ENCODE peak calls at places on chromosome 11, in nine cellular contexts. One of them, this sample, is unnamed. For H3K4me1, the result is how much of the 10 kb centered on the place peaks cover.

GRCh38 chr11:102430158-102430836 is 22.3 kb downstream of the TMEM123 start:
- DNase-seq in iPS DF 6.9: no peak
- DNase-seq in heart left ventricle: no peak
- DNase-seq in CD4-positive, alpha-beta memory T cell: no peak
- DNase-seq in mucosa of descending colon: no peak
- DNase-seq in PC-3: no peak
- DNase-seq in small intestine: no peak
- DNase-seq in fibroblast of lung: peak
- DNase-seq in adipocyte: peak
- DNase-seq in this sample: peak

GRCh38 chr11:1138053-1138452 is 19.7 kb upstream of the MUC5AC start:
- DNase-seq in iPS DF 6.9: no peak
- DNase-seq in heart left ventricle: no peak
- DNase-seq in CD4-positive, alpha-beta memory T cell: no peak
- DNase-seq in mucosa of descending colon: no peak
- DNase-seq in PC-3: peak
- DNase-seq in small intestine: no peak
- DNase-seq in fibroblast of lung: peak
- DNase-seq in adipocyte: peak
- DNase-seq in this sample: no peak

GRCh38 chr11:124920870-124921609 is 2.0 kb downstream of the HEPN1 start:
- DNase-seq in iPS DF 6.9: peak
- DNase-seq in heart left ventricle: peak
- DNase-seq in CD4-positive, alpha-beta memory T cell: peak
- DNase-seq in mucosa of descending colon: peak
- DNase-seq in PC-3: no peak
- DNase-seq in small intestine: peak
- DNase-seq in fibroblast of lung: peak
- DNase-seq in adipocyte: peak
- DNase-seq in this sample: peak

GRCh38 chr11:45864041-45864440 is 16.8 kb downstream of the CRY2 start:
- DNase-seq in iPS DF 6.9: no peak
- DNase-seq in heart left ventricle: no peak
- DNase-seq in CD4-positive, alpha-beta memory T cell: no peak
- DNase-seq in mucosa of descending colon: no peak
- DNase-seq in PC-3: no peak
- DNase-seq in small intestine: no peak
- DNase-seq in fibroblast of lung: peak
- DNase-seq in adipocyte: no peak
- DNase-seq in this sample: no peak

GRCh38 chr11:67484847-67485311 is 2.1 kb downstream of the AIP start:
- DNase-seq in iPS DF 6.9: no peak
- DNase-seq in heart left ventricle: peak
- DNase-seq in CD4-positive, alpha-beta memory T cell: peak
- DNase-seq in mucosa of descending colon: peak
- DNase-seq in PC-3: no peak
- DNase-seq in small intestine: no peak
- DNase-seq in fibroblast of lung: no peak
- DNase-seq in adipocyte: no peak
- DNase-seq in this sample: peak

GRCh38 chr11:57568330-57568766 is 876 bp upstream of the UBE2L6 start:
- DNase-seq in iPS DF 6.9: peak
- DNase-seq in heart left ventricle: no peak
- DNase-seq in CD4-positive, alpha-beta memory T cell: peak
- DNase-seq in mucosa of descending colon: no peak
- DNase-seq in PC-3: peak
- DNase-seq in small intestine: no peak
- DNase-seq in fibroblast of lung: peak
- DNase-seq in adipocyte: peak
- DNase-seq in this sample: peak

GRCh38 chr11:132792341-132793140 is 739.8 kb downstream of the OPCML start:
- DNase-seq in iPS DF 6.9: no peak
- DNase-seq in heart left ventricle: no peak
- DNase-seq in CD4-positive, alpha-beta memory T cell: no peak
- DNase-seq in mucosa of descending colon: no peak
- DNase-seq in PC-3: no peak
- DNase-seq in small intestine: no peak
- DNase-seq in fibroblast of lung: no peak
- DNase-seq in adipocyte: no peak
- DNase-seq in this sample: no peak

GRCh38 chr11:6249822-6250555 is 9.6 kb upstream of the CCKBR start:
- DNase-seq in iPS DF 6.9: no peak
- DNase-seq in heart left ventricle: peak
- DNase-seq in CD4-positive, alpha-beta memory T cell: no peak
- DNase-seq in mucosa of descending colon: no peak
- DNase-seq in PC-3: peak
- DNase-seq in small intestine: peak
- DNase-seq in fibroblast of lung: peak
- DNase-seq in adipocyte: peak
- DNase-seq in this sample: no peak

GRCh38 chr11:73306069-73306468 is 2.0 kb upstream of the ARHGEF17 start:
- DNase-seq in iPS DF 6.9: no peak
- DNase-seq in heart left ventricle: no peak
- DNase-seq in CD4-positive, alpha-beta memory T cell: no peak
- DNase-seq in mucosa of descending colon: no peak
- DNase-seq in PC-3: peak
- DNase-seq in small intestine: no peak
- DNase-seq in fibroblast of lung: no peak
- DNase-seq in adipocyte: no peak
- DNase-seq in this sample: no peak

GRCh38 chr11:112499153-112499907 is 238.7 kb upstream of the PLET1 start:
- DNase-seq in iPS DF 6.9: no peak
- DNase-seq in heart left ventricle: no peak
- DNase-seq in CD4-positive, alpha-beta memory T cell: no peak
- DNase-seq in mucosa of descending colon: no peak
- DNase-seq in PC-3: no peak
- DNase-seq in small intestine: no peak
- DNase-seq in fibroblast of lung: no peak
- DNase-seq in adipocyte: no peak
- DNase-seq in this sample: no peak

GRCh38 chr11:60924110-60924905 is at the start of gene TMEM132A:
- DNase-seq in iPS DF 6.9: peak
- DNase-seq in heart left ventricle: peak
- DNase-seq in CD4-positive, alpha-beta memory T cell: peak
- DNase-seq in mucosa of descending colon: peak
- DNase-seq in PC-3: peak
- DNase-seq in small intestine: peak
- DNase-seq in fibroblast of lung: peak
- DNase-seq in adipocyte: peak
- DNase-seq in this sample: no peak

GRCh38 chr11:63916837-63917684 is at the start of gene RCOR2:
- DNase-seq in iPS DF 6.9: no peak
- DNase-seq in heart left ventricle: peak
- DNase-seq in CD4-positive, alpha-beta memory T cell: peak
- DNase-seq in mucosa of descending colon: peak
- DNase-seq in PC-3: peak
- DNase-seq in small intestine: peak
- DNase-seq in fibroblast of lung: peak
- DNase-seq in adipocyte: peak
- DNase-seq in this sample: peak

GRCh38 chr11:69637601-69637955 is 3.4 kb upstream of the CCND1 start:
- DNase-seq in iPS DF 6.9: no peak
- DNase-seq in heart left ventricle: no peak
- DNase-seq in CD4-positive, alpha-beta memory T cell: no peak
- DNase-seq in mucosa of descending colon: no peak
- DNase-seq in PC-3: no peak
- DNase-seq in small intestine: no peak
- DNase-seq in fibroblast of lung: no peak
- DNase-seq in adipocyte: no peak
- DNase-seq in this sample: no peak

GRCh38 chr11:72263363-72263762 is 19.4 kb upstream of the PHOX2A start:
- DNase-seq in iPS DF 6.9: no peak
- DNase-seq in heart left ventricle: no peak
- DNase-seq in CD4-positive, alpha-beta memory T cell: no peak
- DNase-seq in mucosa of descending colon: no peak
- DNase-seq in PC-3: peak
- DNase-seq in small intestine: no peak
- DNase-seq in fibroblast of lung: peak
- DNase-seq in adipocyte: peak
- DNase-seq in this sample: no peak

GRCh38 chr11:111934301-111934700 is 2.8 kb upstream of the DIXDC1 start:
- DNase-seq in iPS DF 6.9: no peak
- DNase-seq in heart left ventricle: no peak
- DNase-seq in CD4-positive, alpha-beta memory T cell: no peak
- DNase-seq in mucosa of descending colon: no peak
- DNase-seq in PC-3: no peak
- DNase-seq in small intestine: no peak
- DNase-seq in fibroblast of lung: no peak
- DNase-seq in adipocyte: no peak
- DNase-seq in this sample: no peak

GRCh38 chr11:12888525-12889158 is 120.5 kb upstream of the RASSF10 start:
- DNase-seq in iPS DF 6.9: peak
- DNase-seq in heart left ventricle: peak
- DNase-seq in CD4-positive, alpha-beta memory T cell: peak
- DNase-seq in mucosa of descending colon: peak
- DNase-seq in PC-3: peak
- DNase-seq in small intestine: peak
- DNase-seq in fibroblast of lung: peak
- DNase-seq in adipocyte: peak
- DNase-seq in this sample: peak

GRCh38 chr11:126268708-126269579 is at the start of the genes FOXRED1 and SRPRA:
- DNase-seq in iPS DF 6.9: peak
- DNase-seq in heart left ventricle: peak
- DNase-seq in CD4-positive, alpha-beta memory T cell: peak
- DNase-seq in mucosa of descending colon: peak
- DNase-seq in PC-3: peak
- DNase-seq in small intestine: peak
- DNase-seq in fibroblast of lung: peak
- DNase-seq in adipocyte: peak
- DNase-seq in this sample: peak

GRCh38 chr11:129402196-129402595 is 26.5 kb downstream of the BARX2 start:
- DNase-seq in iPS DF 6.9: no peak
- DNase-seq in heart left ventricle: no peak
- DNase-seq in CD4-positive, alpha-beta memory T cell: no peak
- DNase-seq in mucosa of descending colon: no peak
- DNase-seq in PC-3: no peak
- DNase-seq in small intestine: no peak
- DNase-seq in fibroblast of lung: no peak
- DNase-seq in adipocyte: no peak
- DNase-seq in this sample: no peak

DNA sequence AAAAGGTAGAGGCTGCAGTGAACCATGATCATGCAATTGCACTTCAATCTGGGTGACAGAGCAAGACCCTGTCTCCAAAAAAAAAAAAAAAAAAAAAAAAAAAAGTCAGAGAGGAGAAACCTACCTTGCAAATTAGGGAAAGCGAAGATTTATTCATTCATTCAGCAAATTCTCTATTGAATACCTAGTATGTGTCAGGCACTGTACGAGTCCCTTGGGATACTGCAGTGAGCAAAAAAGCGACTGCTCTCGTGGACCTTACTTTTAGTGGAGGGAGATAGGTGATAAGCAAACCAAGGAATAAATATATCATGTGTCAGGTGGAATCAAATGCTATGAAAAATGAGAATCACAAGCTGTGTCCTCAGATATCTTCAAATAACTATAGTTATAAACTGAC is 101.3 kb downstream of the STIM1 start:
- DNase-seq in iPS DF 6.9: no peak
- DNase-seq in heart left ventricle: no peak
- DNase-seq in CD4-positive, alpha-beta memory T cell: no peak
- DNase-seq in mucosa of descending colon: no peak
- DNase-seq in PC-3: no peak
- DNase-seq in small intestine: no peak
- DNase-seq in fibroblast of lung: no peak
- DNase-seq in adipocyte: no peak
- DNase-seq in this sample: no peak
- H3K4me1 ChIP-seq in iPS DF 6.9: under half
- H3K4me1 ChIP-seq in heart left ventricle: under half
- H3K4me1 ChIP-seq in CD4-positive, alpha-beta memory T cell: half or more
- H3K4me1 ChIP-seq in mucosa of descending colon: under half
- H3K4me1 ChIP-seq in PC-3: under half
- H3K4me1 ChIP-seq in small intestine: under half
- H3K4me1 ChIP-seq in fibroblast of lung: under half
- H3K4me1 ChIP-seq in adipocyte: under half
- H3K4me1 ChIP-seq in this sample: under half

GRCh38 chr11:133948711-133949110 is 8.1 kb downstream of the IGSF9B start:
- DNase-seq in iPS DF 6.9: no peak
- DNase-seq in heart left ventricle: no peak
- DNase-seq in CD4-positive, alpha-beta memory T cell: no peak
- DNase-seq in mucosa of descending colon: no peak
- DNase-seq in PC-3: no peak
- DNase-seq in small intestine: no peak
- DNase-seq in fibroblast of lung: no peak
- DNase-seq in adipocyte: no peak
- DNase-seq in this sample: no peak
- H3K4me1 ChIP-seq in iPS DF 6.9: under half
- H3K4me1 ChIP-seq in heart left ventricle: half or more
- H3K4me1 ChIP-seq in CD4-positive, alpha-beta memory T cell: half or more
- H3K4me1 ChIP-seq in mucosa of descending colon: under half
- H3K4me1 ChIP-seq in PC-3: under half
- H3K4me1 ChIP-seq in small intestine: under half
- H3K4me1 ChIP-seq in fibroblast of lung: under half
- H3K4me1 ChIP-seq in adipocyte: under half
- H3K4me1 ChIP-seq in this sample: half or more

DNA sequence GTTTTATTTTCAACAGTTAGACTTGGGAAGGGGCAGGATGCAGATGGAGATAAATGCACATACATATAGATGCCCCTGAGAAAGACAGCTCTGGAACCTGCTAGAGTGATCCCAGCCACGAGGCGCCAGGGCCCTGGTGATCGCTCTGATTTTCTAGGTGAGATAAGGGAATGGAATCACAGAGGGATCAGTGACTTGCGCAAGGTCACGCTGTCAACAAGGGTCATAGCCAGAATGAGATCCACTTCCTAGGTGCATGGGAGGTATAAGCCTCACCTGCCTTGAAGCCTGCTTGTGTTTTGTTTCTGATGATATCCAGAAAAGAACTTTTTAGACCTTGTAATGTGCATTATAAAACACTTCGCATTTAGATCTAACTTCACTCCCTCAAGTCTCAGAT is 47.5 kb downstream of the ZBTB16 start:
- DNase-seq in iPS DF 6.9: no peak
- DNase-seq in heart left ventricle: no peak
- DNase-seq in CD4-positive, alpha-beta memory T cell: no peak
- DNase-seq in mucosa of descending colon: no peak
- DNase-seq in PC-3: no peak
- DNase-seq in small intestine: no peak
- DNase-seq in fibroblast of lung: no peak
- DNase-seq in adipocyte: no peak
- DNase-seq in this sample: no peak
- H3K4me1 ChIP-seq in iPS DF 6.9: under half
- H3K4me1 ChIP-seq in heart left ventricle: half or more
- H3K4me1 ChIP-seq in CD4-positive, alpha-beta memory T cell: under half
- H3K4me1 ChIP-seq in mucosa of descending colon: under half
- H3K4me1 ChIP-seq in PC-3: under half
- H3K4me1 ChIP-seq in small intestine: under half
- H3K4me1 ChIP-seq in fibroblast of lung: under half
- H3K4me1 ChIP-seq in adipocyte: half or more
- H3K4me1 ChIP-seq in this sample: under half

DNA sequence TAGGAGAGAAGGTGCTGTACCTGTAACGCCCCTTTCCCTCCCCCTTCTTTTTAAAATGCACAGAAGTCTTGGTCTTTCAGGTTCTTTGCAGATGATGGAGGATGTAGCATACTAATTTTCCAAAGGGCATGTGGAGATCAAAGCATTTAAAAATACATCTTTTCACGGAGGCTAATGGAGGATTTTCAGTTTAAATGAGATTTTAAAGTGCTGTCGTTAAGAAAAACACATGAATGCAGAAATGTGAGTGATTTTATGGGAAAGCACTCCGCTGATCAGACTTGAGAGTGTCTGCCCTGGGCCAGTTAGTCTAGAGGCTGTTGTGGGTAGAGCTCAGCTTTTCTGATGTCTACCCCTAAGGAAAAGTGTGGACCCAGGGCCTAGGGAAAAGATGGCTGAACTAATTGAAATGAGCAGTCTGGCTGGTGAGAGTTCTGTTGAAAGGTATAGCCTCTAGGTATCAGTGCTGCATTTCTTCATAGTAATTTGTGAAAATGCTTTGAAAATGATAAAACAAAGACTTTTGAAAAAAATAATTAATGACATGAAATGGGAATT is 2.5 kb downstream of the AMOTL1 start:
- DNase-seq in iPS DF 6.9: no peak
- DNase-seq in heart left ventricle: no peak
- DNase-seq in CD4-positive, alpha-beta memory T cell: no peak
- DNase-seq in mucosa of descending colon: no peak
- DNase-seq in PC-3: no peak
- DNase-seq in small intestine: no peak
- DNase-seq in fibroblast of lung: no peak
- DNase-seq in adipocyte: no peak
- DNase-seq in this sample: no peak
- H3K4me1 ChIP-seq in iPS DF 6.9: under half
- H3K4me1 ChIP-seq in heart left ventricle: under half
- H3K4me1 ChIP-seq in CD4-positive, alpha-beta memory T cell: under half
- H3K4me1 ChIP-seq in mucosa of descending colon: under half
- H3K4me1 ChIP-seq in PC-3: half or more
- H3K4me1 ChIP-seq in small intestine: under half
- H3K4me1 ChIP-seq in fibroblast of lung: under half
- H3K4me1 ChIP-seq in adipocyte: under half
- H3K4me1 ChIP-seq in this sample: under half